ENCODE peak calls at places on chromosomes 5 and 9, in four cellular contexts. D is GM06990; L is activated naive CD8-positive, alpha-beta T cell treated with anti-CD3 and anti-CD28 coated beads, Interleukin-2, amount 50 U/mL, for 24 hours; F is activated naive CD4-positive, alpha-beta T cell treated with Interleukin-2 at 50 U/mL for 16 hours. T is an unnamed sample.

GRCh38 chr5:58019614-58020013 is 440.3 kb downstream of the PLK2 start:
- DNase-seq in F (no peak), D (no peak), L (no peak), T (no peak)

GRCh38 chr5:34503379-34504346 is 152.5 kb upstream of the RAI14 start:
- DNase-seq in D (no peak), F (no peak), L (no peak), T (no peak)

GRCh38 chr9:116933251-116933650 is 246.1 kb downstream of the TRIM32 start:
- DNase-seq in F (no peak), L (no peak), D (no peak), T (no peak)

GRCh38 chr5:74386571-74387334 is 253.8 kb downstream of the ENC1 start:
- DNase-seq in D (no peak), L (no peak), F (no peak), T (no peak)

GRCh38 chr5:137320056-137321045 is 178.8 kb downstream of the SPOCK1 start:
- DNase-seq in L (peak; percentile 3), F (no peak), D (no peak), T (peak; percentile 41)

GRCh38 chr5:40227366-40227765 is 452.3 kb upstream of the PTGER4 start:
- DNase-seq in L (no peak), F (no peak), D (no peak), T (no peak)

GRCh38 chr5:96743065-96743768 is 64.5 kb downstream of the ERAP1 start:
- DNase-seq in F (no peak), D (no peak), L (no peak), T (no peak)

GRCh38 chr5:72355706-72356299 is 35.6 kb downstream of the PTCD2 start:
- DNase-seq in L (no peak), D (no peak), F (no peak), T (no peak)

GRCh38 chr9:81588148-81588874 is 101.0 kb downstream of the TLE1 start:
- DNase-seq in D (no peak), L (no peak), F (no peak), T (no peak)

GRCh38 chr9:99345936-99346335 is 123.9 kb downstream of the SEC61B start:
- DNase-seq in L (no peak), F (no peak), D (no peak), T (no peak)

GRCh38 chr5:156456857-156457256 is 129.9 kb downstream of the SGCD start:
- DNase-seq in F (no peak), D (no peak), L (no peak), T (no peak)

GRCh38 chr5:167030500-167031120 is 1260.8 kb upstream of the WWC1 start:
- DNase-seq in D (no peak), F (no peak), L (no peak), T (no peak)

GRCh38 chr9:93149361-93149760 is 15.3 kb upstream of the NINJ1 start:
- DNase-seq in L (no peak), D (no peak), F (no peak), T (no peak)

GRCh38 chr5:13976867-13977479 is 32.5 kb upstream of the DNAH5 start:
- DNase-seq in D (no peak), L (no peak), F (no peak), T (no peak)

GRCh38 chr5:59348189-59348588 is 545.3 kb downstream of the PDE4D start:
- DNase-seq in F (no peak), L (no peak), D (no peak), T (no peak)

GRCh38 chr9:70539526-70539925 is 125.1 kb upstream of the KLF9 start:
- DNase-seq in F (no peak), D (no peak), L (no peak), T (no peak)

GRCh38 chr5:58855851-58856739 is 273.2 kb downstream of the RAB3C start:
- DNase-seq in F (no peak), D (no peak), L (no peak), T (no peak)